ENCODE peak calls at places on chromosomes 4 and X, in four cellular contexts. Z, N, J and O are unnamed samples.

GRCh38 chr4:61277785-61278184 is 77.7 kb downstream of the ADGRL3 start:
- DNase-seq in N (no peak), Z (no peak), J (no peak), O (no peak)

GRCh38 chrX:10633722-10634121 is 13.3 kb upstream of the MID1 start:
- DNase-seq in Z (peak; percentile 90), N (peak; percentile 4), J (no peak), O (no peak)

GRCh38 chr4:144809056-144809640 is 163.2 kb downstream of the HHIP start:
- DNase-seq in Z (no peak), N (no peak), J (no peak), O (no peak)

GRCh38 chr4:112075129-112075753 is 70.0 kb upstream of the FAM241A start:
- DNase-seq in Z (peak; percentile 61), J (no peak), N (peak; percentile 54), O (peak; percentile 50)

GRCh38 chr4:54371211-54371610 is 142.1 kb downstream of the PDGFRA start:
- DNase-seq in N (no peak), Z (no peak), J (no peak), O (no peak)

GRCh38 chr4:3115637-3116300 is 41.3 kb downstream of the HTT start:
- DNase-seq in J (no peak), Z (no peak), N (no peak), O (no peak)

GRCh38 chr4:54941994-54942552 is 183.3 kb downstream of the KDR start:
- DNase-seq in N (no peak), Z (no peak), J (no peak), O (no peak)

GRCh38 chr4:11710484-11710883 is 281.8 kb upstream of the HS3ST1 start:
- DNase-seq in Z (no peak), N (no peak), J (no peak), O (no peak)

GRCh38 chr4:1260418-1261106 is 11.6 kb upstream of the CTBP1 start:
- DNase-seq in N (no peak), Z (no peak), J (no peak), O (no peak)

GRCh38 chrX:68183612-68184214 is 249.6 kb downstream of the OPHN1 start:
- DNase-seq in N (peak; percentile 14), J (no peak), Z (peak; percentile 62), O (peak; percentile 9)

GRCh38 chrX:111254896-111255693 is 15.2 kb downstream of the CAPN6 start:
- DNase-seq in Z (no peak), J (no peak), N (no peak), O (no peak)

GRCh38 chrX:22300130-22300529 is 27.4 kb downstream of the CBLL2 start:
- DNase-seq in Z (peak; percentile 5), N (no peak), J (no peak), O (peak; percentile 19)

GRCh38 chr4:81606166-81606565 is 134.5 kb upstream of the RASGEF1B start:
- DNase-seq in J (no peak), Z (no peak), N (no peak), O (no peak)

GRCh38 chr4:81550005-81550896 is 78.5 kb upstream of the RASGEF1B start:
- DNase-seq in Z (no peak), N (no peak), J (no peak), O (no peak)

DNA sequence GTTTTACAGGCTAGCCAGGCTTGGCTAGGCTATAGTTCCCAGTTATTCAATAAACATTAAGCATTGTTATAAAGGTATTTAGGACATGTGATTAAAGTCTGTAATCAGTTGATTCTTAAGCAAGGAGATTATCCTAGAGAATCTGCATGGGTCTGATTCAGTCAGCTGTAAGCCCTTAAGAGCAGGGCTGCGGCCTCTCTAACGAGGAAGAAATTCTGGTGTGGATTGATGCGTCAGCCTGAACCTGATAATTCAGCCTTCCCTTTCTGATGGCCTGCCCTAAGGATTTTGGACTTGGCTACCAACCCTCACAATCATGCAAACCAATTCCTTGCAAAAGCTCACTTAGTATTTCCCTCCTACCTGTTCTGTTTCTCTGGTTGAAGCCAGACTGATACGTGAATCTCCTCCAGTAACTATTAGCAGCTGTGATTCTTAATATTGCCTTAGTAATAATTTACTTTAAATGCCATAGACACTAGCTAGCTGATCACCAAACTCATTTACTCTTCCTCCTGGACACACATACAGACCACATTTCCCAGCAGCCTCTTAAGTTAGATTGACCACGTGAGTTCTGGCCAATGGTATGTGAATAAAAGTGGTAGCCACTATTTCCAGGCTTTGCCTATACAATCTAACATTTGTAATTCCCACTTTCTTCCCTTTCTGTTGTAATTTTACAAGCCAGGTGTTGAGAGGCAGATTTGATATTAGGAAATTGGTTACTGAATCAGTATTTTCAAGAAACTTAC is 678.0 kb upstream of the INTU start:
- DNase-seq in Z (no peak), N (peak; percentile 52), J (no peak), O (no peak)
- TF ChIP-seq CHD2 in Z (no peak), N (no peak), J (no peak), O (no peak)

GRCh38 chr4:108433832-108434231 is 186.5 kb upstream of the RPL34 start:
- DNase-seq in Z (no peak), N (no peak), J (no peak), O (no peak)
- TF ChIP-seq CHD2 in Z (no peak), N (no peak), J (no peak), O (no peak)

GRCh38 chr4:6520051-6520450 is 47.6 kb upstream of the PPP2R2C start:
- DNase-seq in J (no peak), Z (no peak), N (no peak), O (no peak)

GRCh38 chr4:6513678-6514077 is 41.3 kb upstream of the PPP2R2C start:
- DNase-seq in N (no peak), Z (no peak), J (no peak), O (no peak)

GRCh38 chr4:6517171-6517570 is 44.8 kb upstream of the PPP2R2C start:
- DNase-seq in J (no peak), Z (no peak), N (no peak), O (no peak)

GRCh38 chr4:6516281-6516680 is 43.9 kb upstream of the PPP2R2C start:
- DNase-seq in Z (no peak), N (no peak), J (no peak), O (no peak)

GRCh38 chr4:6516762-6517161 is 44.3 kb upstream of the PPP2R2C start:
- DNase-seq in N (no peak), Z (no peak), J (peak; percentile 17), O (no peak)
- TF ChIP-seq CHD2 in N (no peak), Z (no peak), J (no peak), O (no peak)

DNA sequence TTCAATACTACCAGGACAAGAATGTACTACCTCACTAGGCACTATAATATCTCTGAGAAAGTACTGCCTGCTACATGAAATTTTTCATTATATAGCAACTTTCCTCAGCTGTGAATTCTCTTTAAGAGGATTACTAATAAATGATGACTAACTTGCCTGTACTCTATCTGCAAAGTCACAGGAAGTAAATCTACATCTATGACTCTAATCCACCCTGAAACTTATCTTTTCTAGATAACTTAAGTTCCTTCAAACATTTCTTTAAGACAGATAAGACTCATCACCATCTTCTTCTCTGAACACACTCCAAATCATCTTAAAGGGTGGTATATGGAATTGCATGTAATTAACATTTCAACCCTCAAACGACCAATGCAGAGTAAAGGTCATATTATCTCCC is 28.8 kb downstream of the RPS6KA3 start:
- DNase-seq in Z (no peak), N (no peak), J (no peak), O (no peak)
- TF ChIP-seq CHD2 in Z (no peak), N (no peak), J (no peak), O (no peak)

GRCh38 chr4:100696531-100696930 is 178.7 kb upstream of the EMCN start:
- DNase-seq in N (no peak), Z (no peak), J (no peak), O (no peak)
- TF ChIP-seq CHD2 in N (no peak), Z (no peak), J (no peak), O (no peak)

GRCh38 chrX:1500701-1501624 is 36.0 kb downstream of the P2RY8 start:
- DNase-seq in Z (no peak), N (no peak), J (peak; percentile 90), O (no peak)
- TF ChIP-seq CHD2 in Z (no peak), N (no peak), J (no peak), O (no peak)

DNA sequence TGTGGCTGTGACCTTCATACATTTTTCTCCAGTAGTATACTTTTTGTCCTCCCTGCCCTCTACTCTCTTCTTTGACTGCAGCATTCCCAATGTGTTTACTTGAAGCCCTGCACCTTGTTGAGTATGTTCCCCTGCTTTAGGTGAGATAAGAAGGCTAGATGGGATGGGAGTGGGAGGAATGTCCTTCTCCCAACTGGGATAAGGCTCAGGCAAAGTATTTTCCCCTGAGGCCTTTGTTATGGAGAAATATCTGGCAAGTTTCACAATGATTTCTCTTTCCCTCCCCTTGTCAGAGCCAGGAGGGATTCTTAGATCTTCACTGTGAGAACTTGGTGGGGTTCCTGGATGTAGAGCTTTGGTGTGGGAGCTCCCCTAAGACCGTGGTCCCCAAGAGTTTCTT is 131.8 kb downstream of the CLCN5 start:
- DNase-seq in Z (no peak), N (no peak), J (no peak), O (no peak)
- TF ChIP-seq CHD2 in Z (no peak), N (no peak), J (no peak), O (no peak)

DNA sequence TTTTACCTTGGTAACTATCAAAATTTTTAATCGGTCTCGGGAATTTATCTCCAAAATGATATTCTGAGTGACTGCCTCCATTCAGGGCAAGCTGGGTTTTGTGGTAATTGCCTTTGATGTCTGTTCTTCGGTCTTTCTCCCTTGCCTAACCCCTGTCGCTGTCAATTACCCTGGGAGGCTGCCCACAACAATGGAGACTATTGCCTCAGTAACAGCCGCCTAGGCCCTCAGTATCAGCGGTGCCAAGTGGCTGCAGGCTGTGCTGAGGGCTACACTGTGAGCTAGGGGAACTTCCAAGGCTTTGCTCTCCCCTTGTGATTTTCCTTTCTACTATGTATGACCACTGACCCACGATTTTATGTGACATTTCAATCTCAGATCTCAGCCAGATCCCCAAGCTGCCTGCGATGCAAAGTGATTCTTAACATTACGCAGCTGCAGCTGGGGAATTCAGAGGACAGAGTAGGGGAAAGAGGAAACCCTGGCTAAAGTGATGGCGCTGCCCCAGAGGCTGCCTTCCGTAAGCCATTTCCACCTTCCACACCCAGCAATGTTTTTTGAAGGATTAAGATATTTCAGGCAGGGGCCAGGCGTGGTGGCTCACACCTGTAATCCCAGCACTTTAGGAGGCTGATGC is 36.2 kb upstream of the REST start:
- DNase-seq in J (no peak), Z (no peak), N (no peak), O (peak; percentile 69)
- TF ChIP-seq CHD2 in J (no peak), Z (no peak), N (no peak), O (no peak)